ENCODE peak calls at places on chromosomes 12 and 14, in six cellular contexts. G is H7; L is breast epithelium; Q is activated CD4-positive, alpha-beta T cell treated with anti-CD3 and anti-CD28 coated beads for 48 hours; N is GM04504; U is stimulated activated CD8-positive, alpha-beta memory T cell treated with anti-CD3 and anti-CD28 coated beads, Interleukin-12 subunit alpha, Interleukin-12 subunit beta, amount 100 ng/mL, for 4 hours. P is an unnamed sample.

GRCh38 chr12:124385219-124385969 is 90.5 kb downstream of the RFLNA start:
- DNase-seq in U (no peak), N (no peak), Q (no peak), G (no peak), L (no peak), P (no peak)

GRCh38 chr14:69586420-69586819 is 11.7 kb upstream of the CCDC177 start:
- DNase-seq in Q (no peak), U (no peak), G (no peak), N (no peak), L (no peak), P (no peak)

GRCh38 chr14:22549981-22550670 is 38.9 kb downstream of the DAD1 start:
- DNase-seq in Q (peak; percentile 81), G (no peak), L (no peak), N (no peak), U (no peak), P (no peak)

GRCh38 chr12:25789520-25789919 is 169.0 kb upstream of the RASSF8 start:
- DNase-seq in G (no peak), Q (no peak), N (no peak), L (no peak), U (no peak), P (no peak)

GRCh38 chr14:51692646-51693045 is 40.9 kb downstream of the FRMD6 start:
- DNase-seq in U (no peak), G (no peak), Q (no peak), N (no peak), L (no peak), P (no peak)

GRCh38 chr12:94152292-94153083 is 4.1 kb downstream of the PLXNC1 start:
- DNase-seq in Q (no peak), U (no peak), G (no peak), L (no peak), N (no peak), P (peak; percentile 43)

GRCh38 chr14:105092124-105092911 is 27.1 kb upstream of the GPR132 start:
- DNase-seq in Q (no peak), N (no peak), G (peak; percentile 76), L (peak; percentile 43), U (no peak), P (peak; percentile 25)

GRCh38 chr14:64680013-64680674 is 24.1 kb upstream of the PLEKHG3 start:
- DNase-seq in Q (no peak), L (peak; percentile 71), N (no peak), U (no peak), G (no peak), P (no peak)

GRCh38 chr12:58367041-58367440 is 425.7 kb downstream of the ATP23 start:
- DNase-seq in Q (no peak), G (no peak), U (no peak), L (no peak), N (no peak), P (no peak)

GRCh38 chr12:44053550-44054243 is 217.8 kb downstream of the TMEM117 start:
- DNase-seq in Q (no peak), U (no peak), L (no peak), G (no peak), N (peak; percentile 12), P (no peak)

GRCh38 chr12:67241482-67241881 is 27.7 kb upstream of the CAND1 start:
- DNase-seq in G (no peak), N (no peak), U (no peak), L (no peak), Q (no peak), P (no peak)

GRCh38 chr12:123654129-123654701 is 16.7 kb upstream of the TCTN2 start:
- DNase-seq in U (no peak), L (no peak), Q (no peak), G (no peak), N (no peak), P (no peak)